ENCODE peak calls at places on chromosomes 13 and 19, in five cellular contexts. T is myocyte; K is COR-L47; Q is neuronal stem cell; L is stimulated activated CD8-positive, alpha-beta memory T cell treated with anti-CD3 and anti-CD28 coated beads, Interleukin-12 subunit alpha, Interleukin-12 subunit beta, amount 100 ng/mL, for 4 hours. W is an unnamed sample.

GRCh38 chr19:6312018-6312417 is 21.4 kb downstream of the ACER1 start:
- DNase-seq in L (no peak), Q (no peak), T (no peak), K (no peak), W (no peak)

GRCh38 chr13:97279913-97280312 is 57.8 kb downstream of the MBNL2 start:
- DNase-seq in Q (no peak), L (no peak), K (no peak), T (no peak), W (no peak)

GRCh38 chr19:9792191-9793050 is 23.9 kb upstream of the ZNF846 start:
- DNase-seq in T (peak), Q (peak), L (peak), K (peak), W (peak)

GRCh38 chr13:112812306-112813034 is 122.6 kb downstream of the ATP11A start:
- DNase-seq in T (no peak), Q (no peak), K (peak), L (no peak), W (no peak)

GRCh38 chr13:22086593-22086992 is 415.7 kb downstream of the FGF9 start:
- DNase-seq in L (no peak), K (no peak), T (no peak), Q (no peak), W (no peak)

GRCh38 chr19:30068528-30069395 is 126.7 kb downstream of the URI1 start:
- DNase-seq in K (no peak), Q (no peak), L (no peak), T (no peak), W (no peak)

GRCh38 chr19:49861541-49862410 is 5.6 kb downstream of the PNKP start:
- DNase-seq in Q (no peak), K (no peak), T (no peak), L (no peak), W (no peak)

GRCh38 chr19:48418317-48419064 is 25.0 kb downstream of the GRIN2D start:
- DNase-seq in L (no peak), Q (no peak), K (no peak), T (peak), W (no peak)

GRCh38 chr19:52297601-52298358 is 811 bp downstream of the ZNF480 start:
- DNase-seq in T (peak), K (no peak), L (no peak), Q (peak), W (no peak)

GRCh38 chr13:20921572-20921971 is 19.0 kb upstream of the XPO4 start:
- DNase-seq in T (no peak), K (no peak), Q (no peak), L (no peak), W (no peak)

GRCh38 chr13:45162821-45163220 is 38.0 kb downstream of the KCTD4 start:
- DNase-seq in Q (no peak), T (peak), L (no peak), K (no peak), W (no peak)

W was measured in NCI-H1092.